ENCODE peak calls at places on chromosomes 7 and 10, in four cellular contexts. One of them, this sample, is unnamed.

GRCh38 chr7:120554960-120555571 is 282.1 kb downstream of the KCND2 start:
- DNase-seq in GM12878: peak
- DNase-seq in HCT116: peak
- DNase-seq in H1: peak
- DNase-seq in this sample: peak

GRCh38 chr10:103554488-103555320 is 61.2 kb downstream of the NEURL1 start:
- DNase-seq in GM12878: no peak
- DNase-seq in HCT116: no peak
- DNase-seq in H1: peak
- DNase-seq in this sample: peak

GRCh38 chr7:143979359-143979758 is 20.8 kb upstream of the OR6B1 start:
- DNase-seq in GM12878: no peak
- DNase-seq in H1: no peak
- DNase-seq in HCT116: no peak
- DNase-seq in this sample: no peak

GRCh38 chr10:50392966-50393718 is 141.8 kb upstream of the ASAH2 start:
- DNase-seq in HCT116: no peak
- DNase-seq in H1: no peak
- DNase-seq in GM12878: no peak
- DNase-seq in this sample: peak

GRCh38 chr7:142753366-142753765 is 4.1 kb downstream of the PRSS1 start:
- DNase-seq in HCT116: no peak
- DNase-seq in GM12878: no peak
- DNase-seq in H1: peak
- DNase-seq in this sample: no peak

GRCh38 chr7:1512781-1513656 is 8.8 kb upstream of the INTS1 start:
- DNase-seq in GM12878: no peak
- DNase-seq in H1: no peak
- DNase-seq in HCT116: peak
- DNase-seq in this sample: peak

GRCh38 chr7:36149694-36150452 is 3.2 kb upstream of the EEPD1 start:
- DNase-seq in H1: no peak
- DNase-seq in GM12878: no peak
- DNase-seq in HCT116: no peak
- DNase-seq in this sample: no peak

GRCh38 chr7:96246972-96247371 is 74.9 kb downstream of the SLC25A13 start:
- DNase-seq in H1: no peak
- DNase-seq in HCT116: no peak
- DNase-seq in GM12878: no peak
- DNase-seq in this sample: no peak

GRCh38 chr10:3397231-3397630 is 224.6 kb upstream of the PITRM1 start:
- DNase-seq in H1: no peak
- DNase-seq in GM12878: no peak
- DNase-seq in HCT116: no peak
- DNase-seq in this sample: no peak

GRCh38 chr7:23184709-23185354 is 3.0 kb downstream of the NUP42 start:
- DNase-seq in H1: no peak
- DNase-seq in HCT116: peak
- DNase-seq in GM12878: peak
- DNase-seq in this sample: peak

GRCh38 chr7:7427363-7427762 is 108.3 kb downstream of the COL28A1 start:
- DNase-seq in H1: no peak
- DNase-seq in GM12878: no peak
- DNase-seq in HCT116: no peak
- DNase-seq in this sample: no peak

GRCh38 chr7:87628780-87629569 is 777 bp downstream of the RUNDC3B start:
- DNase-seq in H1: peak
- DNase-seq in HCT116: peak
- DNase-seq in GM12878: no peak
- DNase-seq in this sample: no peak

GRCh38 chr7:105298439-105298894 is 90.3 kb downstream of the SRPK2 start:
- DNase-seq in GM12878: no peak
- DNase-seq in H1: no peak
- DNase-seq in HCT116: no peak
- DNase-seq in this sample: no peak

GRCh38 chr10:13382759-13383753 is 35.0 kb upstream of the SEPHS1 start:
- DNase-seq in H1: no peak
- DNase-seq in HCT116: no peak
- DNase-seq in GM12878: no peak
- DNase-seq in this sample: no peak

GRCh38 chr10:119203006-119203405 is 4.4 kb upstream of the GRK5 start:
- DNase-seq in GM12878: no peak
- DNase-seq in H1: no peak
- DNase-seq in HCT116: no peak
- DNase-seq in this sample: no peak

GRCh38 chr10:42888504-42889095 is 106.0 kb downstream of the BMS1 start:
- DNase-seq in HCT116: no peak
- DNase-seq in H1: no peak
- DNase-seq in GM12878: no peak
- DNase-seq in this sample: no peak

GRCh38 chr10:118471863-118472262 is 123.6 kb downstream of the PRLHR start:
- DNase-seq in H1: no peak
- DNase-seq in HCT116: no peak
- DNase-seq in GM12878: no peak
- DNase-seq in this sample: no peak

GRCh38 chr7:130865408-130866236 is 131.6 kb upstream of the KLF14 start:
- DNase-seq in HCT116: no peak
- DNase-seq in GM12878: no peak
- DNase-seq in H1: no peak
- DNase-seq in this sample: no peak

GRCh38 chr7:43906327-43907010 is at the start of gene URGCP:
- DNase-seq in GM12878: no peak
- DNase-seq in H1: peak
- DNase-seq in HCT116: no peak
- DNase-seq in this sample: peak

GRCh38 chr7:98922392-98923107 is 44.2 kb downstream of the TRRAP start:
- DNase-seq in H1: no peak
- DNase-seq in GM12878: no peak
- DNase-seq in HCT116: no peak
- DNase-seq in this sample: peak

GRCh38 chr10:29635711-29636144 is 957 bp upstream of the SVIL start:
- DNase-seq in HCT116: no peak
- DNase-seq in H1: no peak
- DNase-seq in GM12878: peak
- DNase-seq in this sample: no peak

GRCh38 chr7:38280707-38281106 is 7.3 kb upstream of the TARP start:
- DNase-seq in HCT116: no peak
- DNase-seq in H1: no peak
- DNase-seq in GM12878: no peak
- DNase-seq in this sample: no peak

GRCh38 chr7:51344406-51344805 is 27.8 kb upstream of the COBL start:
- DNase-seq in GM12878: no peak
- DNase-seq in H1: no peak
- DNase-seq in HCT116: no peak
- DNase-seq in this sample: no peak

GRCh38 chr7:99083068-99083651 is 60.7 kb downstream of the SMURF1 start:
- DNase-seq in HCT116: no peak
- DNase-seq in GM12878: no peak
- DNase-seq in H1: no peak
- DNase-seq in this sample: no peak

GRCh38 chr10:3330687-3331086 is 158.1 kb upstream of the PITRM1 start:
- DNase-seq in GM12878: no peak
- DNase-seq in H1: no peak
- DNase-seq in HCT116: no peak
- DNase-seq in this sample: no peak

DNA sequence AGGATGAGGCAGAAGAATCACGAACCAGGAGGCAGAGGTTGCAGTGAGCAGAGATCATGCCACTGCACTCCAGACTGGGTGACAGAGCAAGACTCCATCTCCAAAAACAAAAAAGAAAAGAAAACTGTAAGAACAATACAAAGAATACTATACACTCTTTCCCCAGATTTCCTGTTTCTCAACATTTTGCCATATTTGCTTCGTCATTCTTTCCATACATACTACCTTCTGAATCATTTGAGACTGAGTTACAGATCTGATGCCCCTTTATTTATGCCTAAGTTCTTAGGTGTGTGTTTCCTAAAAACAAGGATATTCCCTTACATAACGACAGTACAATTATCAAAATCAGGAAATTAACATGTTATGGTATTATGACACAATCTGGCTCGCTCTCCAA is 168.4 kb upstream of the CELF2 start:
- DNase-seq in HCT116: no peak
- DNase-seq in GM12878: no peak
- DNase-seq in H1: no peak
- DNase-seq in this sample: no peak
- TF ChIP-seq EGR1 in HCT116: no peak
- TF ChIP-seq EGR1 in GM12878: no peak
- TF ChIP-seq EGR1 in H1: no peak
- TF ChIP-seq EGR1 in this sample: no peak

DNA sequence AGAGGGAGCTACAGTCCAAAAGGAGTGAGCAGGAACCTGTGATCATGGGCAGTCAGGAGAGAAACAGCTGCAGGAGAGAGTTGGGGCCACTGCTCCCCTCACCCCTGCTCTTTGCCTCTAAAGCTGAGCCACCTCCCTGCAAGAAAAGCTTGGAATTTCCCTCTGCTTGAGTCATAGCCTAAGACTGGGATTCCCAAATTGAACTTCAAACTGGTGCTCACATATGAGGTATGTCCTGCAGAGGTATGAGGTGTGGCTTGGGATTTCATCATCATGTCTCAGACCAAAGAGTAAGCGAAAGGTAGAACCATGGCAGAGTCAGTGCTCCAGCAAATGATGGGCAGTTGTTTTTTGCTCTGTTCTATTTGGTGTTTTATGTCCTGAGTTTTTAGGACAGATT is 237.1 kb upstream of the NRP1 start:
- DNase-seq in HCT116: no peak
- DNase-seq in GM12878: no peak
- DNase-seq in H1: no peak
- DNase-seq in this sample: no peak
- TF ChIP-seq EGR1 in HCT116: no peak
- TF ChIP-seq EGR1 in GM12878: no peak
- TF ChIP-seq EGR1 in H1: no peak
- TF ChIP-seq EGR1 in this sample: no peak

GRCh38 chr7:41880107-41880506 is 177.2 kb upstream of the INHBA start:
- DNase-seq in H1: no peak
- DNase-seq in GM12878: no peak
- DNase-seq in HCT116: no peak
- DNase-seq in this sample: no peak
- TF ChIP-seq EGR1 in H1: no peak
- TF ChIP-seq EGR1 in GM12878: no peak
- TF ChIP-seq EGR1 in HCT116: no peak
- TF ChIP-seq EGR1 in this sample: no peak

GRCh38 chr10:110175406-110175805 is 32.0 kb upstream of the MXI1 start:
- DNase-seq in HCT116: no peak
- DNase-seq in H1: no peak
- DNase-seq in GM12878: no peak
- DNase-seq in this sample: no peak
- TF ChIP-seq EGR1 in HCT116: no peak
- TF ChIP-seq EGR1 in H1: no peak
- TF ChIP-seq EGR1 in GM12878: no peak
- TF ChIP-seq EGR1 in this sample: no peak

GRCh38 chr7:5423844-5424688 is 432 bp upstream of the TNRC18 start:
- DNase-seq in HCT116: peak
- DNase-seq in GM12878: no peak
- DNase-seq in H1: peak
- DNase-seq in this sample: peak

GRCh38 chr7:5424689-5425506 is 1.3 kb upstream of the TNRC18 start:
- DNase-seq in H1: no peak
- DNase-seq in HCT116: no peak
- DNase-seq in GM12878: no peak
- DNase-seq in this sample: peak

GRCh38 chr7:5426226-5426475 is 2.5 kb upstream of the TNRC18 start:
- DNase-seq in H1: no peak
- DNase-seq in HCT116: no peak
- DNase-seq in GM12878: no peak
- DNase-seq in this sample: no peak

GRCh38 chr7:5423272-5423843 is at the start of gene TNRC18:
- DNase-seq in GM12878: no peak
- DNase-seq in H1: peak
- DNase-seq in HCT116: no peak
- DNase-seq in this sample: peak

GRCh38 chr7:5425507-5426225 is 2.0 kb upstream of the TNRC18 start:
- DNase-seq in H1: peak
- DNase-seq in GM12878: no peak
- DNase-seq in HCT116: no peak
- DNase-seq in this sample: peak
- TF ChIP-seq EGR1 in H1: peak
- TF ChIP-seq EGR1 in GM12878: no peak
- TF ChIP-seq EGR1 in HCT116: no peak
- TF ChIP-seq EGR1 in this sample: peak

This sample was measured in K562.